ENCODE peak calls at places on chromosomes 5 and 9, in seven cellular contexts. T, W, R, D, B, M and E are unnamed samples.

GRCh38 chr5:76457685-76458491 is 54.8 kb downstream of the IQGAP2 start:
- DNase-seq in T (no peak), W (no peak), R (no peak), D (no peak), B (no peak), M (no peak), E (no peak)

GRCh38 chr9:10903969-10904368 is 291.2 kb upstream of the PTPRD start:
- DNase-seq in T (no peak), W (no peak), R (no peak), D (no peak), B (no peak), M (no peak), E (no peak)

GRCh38 chr5:65483474-65484346 is 2.0 kb upstream of the ADAMTS6 start:
- DNase-seq in T (no peak), W (no peak), R (no peak), D (peak; percentile 65), B (no peak), M (peak; percentile 86), E (no peak)

GRCh38 chr9:6418764-6419163 is 5.8 kb downstream of the UHRF2 start:
- DNase-seq in T (no peak), W (no peak), R (no peak), D (no peak), B (no peak), M (no peak), E (no peak)

GRCh38 chr5:6118691-6119090 is 259.7 kb downstream of the MED10 start:
- DNase-seq in T (no peak), W (no peak), R (no peak), D (no peak), B (no peak), M (no peak), E (no peak)

GRCh38 chr5:112978836-112979235 is 2.2 kb downstream of the DCP2 start:
- DNase-seq in T (no peak), W (no peak), R (no peak), D (no peak), B (no peak), M (no peak), E (no peak)

GRCh38 chr9:135702002-135702721 is at the start of gene KCNT1:
- DNase-seq in T (no peak), W (no peak), R (peak; percentile 45), D (peak; percentile 82), B (peak; percentile 51), M (peak; percentile 13), E (no peak)

GRCh38 chr5:138646671-138647070 is 71.5 kb upstream of the HSPA9 start:
- DNase-seq in T (no peak), W (no peak), R (no peak), D (no peak), B (no peak), M (no peak), E (no peak)

GRCh38 chr9:89080193-89080592 is 88.9 kb downstream of the S1PR3 start:
- DNase-seq in T (no peak), W (no peak), R (peak; percentile 79), D (no peak), B (peak; percentile 55), M (peak; percentile 23), E (no peak)

GRCh38 chr5:167861134-167861930 is 430.1 kb upstream of the WWC1 start:
- DNase-seq in T (no peak), W (no peak), R (no peak), D (peak; percentile 72), B (peak; percentile 9), M (no peak), E (no peak)

GRCh38 chr9:101513351-101513750 is 20.3 kb upstream of the RNF20 start:
- DNase-seq in T (no peak), W (no peak), R (no peak), D (no peak), B (no peak), M (no peak), E (no peak)

GRCh38 chr5:140038373-140038957 is 4.6 kb downstream of the NRG2 start:
- DNase-seq in T (no peak), W (no peak), R (no peak), D (peak; percentile 83), B (no peak), M (peak; percentile 50), E (no peak)

GRCh38 chr5:179860301-179860700 is 1.7 kb upstream of the MRNIP start:
- DNase-seq in T (no peak), W (no peak), R (no peak), D (no peak), B (no peak), M (no peak), E (no peak)

GRCh38 chr9:127113540-127113928 is 8.9 kb downstream of the ANGPTL2 start:
- DNase-seq in T (no peak), W (no peak), R (no peak), D (no peak), B (no peak), M (no peak), E (no peak)

GRCh38 chr9:127112683-127113539 is 9.5 kb downstream of the ANGPTL2 start:
- DNase-seq in T (no peak), W (no peak), R (no peak), D (no peak), B (no peak), M (no peak), E (no peak)

GRCh38 chr9:127114606-127115005 is 7.8 kb downstream of the ANGPTL2 start:
- DNase-seq in T (no peak), W (no peak), R (no peak), D (no peak), B (peak; percentile 81), M (no peak), E (no peak)

GRCh38 chr9:127109212-127109711 is 13.2 kb downstream of the ANGPTL2 start:
- DNase-seq in T (no peak), W (no peak), R (no peak), D (no peak), B (no peak), M (peak; percentile 9), E (no peak)

DNA sequence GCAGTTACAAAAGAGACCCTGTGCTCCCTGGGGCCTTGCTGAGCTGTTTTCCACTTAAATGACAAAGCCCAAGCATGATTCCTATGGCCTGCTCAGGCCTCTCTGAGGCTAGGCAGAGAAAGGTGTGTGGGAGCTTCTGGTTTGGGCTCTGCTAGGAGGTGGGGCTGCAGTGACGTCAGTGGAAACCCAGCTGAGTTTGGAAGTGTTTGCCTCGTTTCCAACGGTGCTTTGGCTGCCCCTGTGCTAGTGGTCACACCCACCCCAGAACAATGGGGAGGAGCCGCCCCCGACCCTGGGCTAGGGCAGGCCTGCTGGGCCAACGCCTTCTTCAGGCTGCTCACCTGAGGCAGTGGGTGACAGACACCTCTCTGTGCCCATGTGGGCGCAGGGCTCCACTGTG is 10.4 kb downstream of the ANGPTL2 start:
- DNase-seq in T (no peak), W (no peak), R (peak; percentile 82), D (peak; percentile 63), B (no peak), M (no peak), E (no peak)
- H3K4me1 ChIP-seq in T (no peaks in the 10 kb centered on the region), W (peaks cover 12% of the 10 kb centered on the region), R (peaks cover 8% of the 10 kb centered on the region), D (peaks cover 10% of the 10 kb centered on the region), B (peaks cover 64% of the 10 kb centered on the region), M (peaks cover 17% of the 10 kb centered on the region), E (peaks cover 9% of the 10 kb centered on the region)

GRCh38 chr5:154816891-154817492 is 33.4 kb downstream of the FAXDC2 start:
- DNase-seq in T (no peak), W (no peak), R (no peak), D (peak; percentile 8), B (no peak), M (no peak), E (no peak)
- H3K4me3 ChIP-seq in T (no peak overlapping the region), W (no peak overlapping the region), R (no peak overlapping the region), D (no peak overlapping the region), B (no peak overlapping the region), M (no peak overlapping the region), E (no peak overlapping the region)

GRCh38 chr5:135020111-135020895 is 13.7 kb downstream of the PITX1 start:
- DNase-seq in T (no peak), W (peak; percentile 37), R (no peak), D (no peak), B (no peak), M (no peak), E (peak; percentile 49)

GRCh38 chr5:135018457-135018856 is 15.6 kb downstream of the PITX1 start:
- DNase-seq in T (no peak), W (no peak), R (no peak), D (no peak), B (no peak), M (no peak), E (peak; percentile 52)

GRCh38 chr5:135016926-135017325 is 17.1 kb downstream of the PITX1 start:
- DNase-seq in T (no peak), W (peak; percentile 81), R (peak; percentile 8), D (no peak), B (no peak), M (no peak), E (peak; percentile 62)

GRCh38 chr5:135015942-135016341 is 18.1 kb downstream of the PITX1 start:
- DNase-seq in T (no peak), W (peak; percentile 54), R (no peak), D (no peak), B (no peak), M (no peak), E (peak; percentile 25)

DNA sequence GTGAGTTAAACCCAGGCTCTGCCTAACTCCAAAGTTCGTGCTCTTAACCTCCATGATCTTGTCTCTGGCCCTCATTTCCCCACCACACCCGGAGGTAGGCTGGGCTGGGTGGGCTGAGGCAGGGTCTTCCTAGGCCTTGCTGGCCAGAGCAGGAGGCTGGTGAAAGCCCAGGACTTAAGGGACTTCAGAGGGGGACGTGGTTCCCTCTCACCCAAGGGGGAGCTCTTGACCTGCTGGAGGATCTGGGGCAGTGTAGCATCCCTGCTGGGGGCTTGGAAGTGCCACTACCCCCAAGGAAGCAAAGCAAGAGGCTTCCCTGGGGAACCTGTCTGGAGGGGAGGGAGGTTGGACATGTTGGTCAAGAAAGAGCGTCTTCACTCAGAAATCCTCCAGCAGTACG is 14.7 kb downstream of the PITX1 start:
- DNase-seq in T (no peak), W (peak; percentile 58), R (no peak), D (no peak), B (no peak), M (no peak), E (peak; percentile 37)
- TF ChIP-seq CTCF in T (no peak), W (no peak), R (no peak), D (no peak), B (no peak), M (no peak), E (no peak)

GRCh38 chr9:96492993-96493531 is 43.1 kb downstream of the HABP4 start:
- DNase-seq in T (no peak), W (no peak), R (no peak), D (no peak), B (no peak), M (no peak), E (no peak)

GRCh38 chr9:96495341-96495740 is 45.4 kb downstream of the HABP4 start:
- DNase-seq in T (no peak), W (no peak), R (no peak), D (no peak), B (peak; percentile 48), M (peak; percentile 95), E (no peak)

GRCh38 chr9:96494215-96494800 is 44.3 kb downstream of the HABP4 start:
- DNase-seq in T (no peak), W (no peak), R (no peak), D (no peak), B (no peak), M (no peak), E (no peak)

GRCh38 chr9:96491880-96492525 is 42.0 kb downstream of the HABP4 start:
- DNase-seq in T (no peak), W (no peak), R (no peak), D (no peak), B (no peak), M (no peak), E (no peak)

DNA sequence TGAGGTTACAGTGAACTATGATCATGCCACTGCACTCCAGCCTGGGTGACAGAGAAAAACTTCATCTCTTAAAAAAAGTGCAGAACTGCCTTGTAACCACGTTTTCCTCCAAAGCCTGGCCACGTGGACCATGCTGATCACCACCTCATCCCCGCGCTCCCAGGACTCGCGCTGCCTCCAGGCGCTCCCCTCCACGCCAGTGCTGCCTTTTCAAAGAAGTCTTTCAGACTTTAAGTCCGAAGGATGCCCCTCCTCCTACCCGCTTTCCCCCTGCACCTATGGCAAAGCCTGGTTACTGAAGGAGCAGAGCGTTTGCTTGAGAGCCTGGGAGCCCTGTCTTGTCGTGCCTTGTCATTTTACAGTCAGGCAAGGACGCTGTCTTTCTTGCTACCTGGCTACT is 43.8 kb downstream of the HABP4 start:
- DNase-seq in T (no peak), W (no peak), R (no peak), D (peak; percentile 59), B (no peak), M (no peak), E (no peak)
- H3K4me1 ChIP-seq in T (no peaks in the 10 kb centered on the region), W (no peaks in the 10 kb centered on the region), R (no peaks in the 10 kb centered on the region), D (peaks cover 8% of the 10 kb centered on the region), B (no peaks in the 10 kb centered on the region), M (peaks cover 18% of the 10 kb centered on the region), E (no peaks in the 10 kb centered on the region)